ENCODE peak calls at places on chromosomes 13 and 19, in ten cellular contexts. J, U, X, I, L, M, Z, Y, W and A are unnamed samples.

GRCh38 chr19:35144600-35145436 is 1.8 kb downstream of the FXYD7 start:
- DNase-seq in J (peak; percentile 75), U (peak; percentile 91), X (no peak), I (peak; percentile 31), L (no peak), M (no peak), Z (peak; percentile 32), Y (peak; percentile 89), W (no peak), A (no peak)

GRCh38 chr13:50494110-50494509 is 349.4 kb downstream of the DLEU7 start:
- DNase-seq in J (no peak), U (no peak), X (no peak), I (no peak), L (no peak), M (no peak), Z (no peak), Y (no peak), W (no peak), A (no peak)

GRCh38 chr19:567296-567900 is 5.0 kb upstream of the BSG start:
- DNase-seq in J (no peak), U (no peak), X (no peak), I (no peak), L (no peak), M (no peak), Z (no peak), Y (no peak), W (no peak), A (no peak)

GRCh38 chr19:16259385-16260159 is 61.9 kb downstream of the AP1M1 start:
- DNase-seq in J (no peak), U (peak; percentile 93), X (no peak), I (no peak), L (no peak), M (peak; percentile 31), Z (no peak), Y (no peak), W (no peak), A (no peak)

GRCh38 chr19:45247136-45247535 is 1.9 kb upstream of the EXOC3L2 start:
- DNase-seq in J (no peak), U (no peak), X (no peak), I (no peak), L (no peak), M (no peak), Z (no peak), Y (no peak), W (no peak), A (no peak)

GRCh38 chr19:16197188-16197621 is 506 bp upstream of the AP1M1 start:
- DNase-seq in J (no peak), U (no peak), X (peak; percentile 42), I (no peak), L (no peak), M (no peak), Z (peak; percentile 58), Y (no peak), W (peak; percentile 92), A (no peak)

GRCh38 chr13:113546571-113547247 is 37.8 kb upstream of the TFDP1 start:
- DNase-seq in J (no peak), U (peak; percentile 91), X (peak; percentile 36), I (peak; percentile 12), L (no peak), M (no peak), Z (no peak), Y (no peak), W (peak; percentile 28), A (peak; percentile 66)

GRCh38 chr19:50858896-50859295 is 4.2 kb downstream of the KLK3 start:
- DNase-seq in J (no peak), U (no peak), X (no peak), I (no peak), L (no peak), M (no peak), Z (no peak), Y (peak; percentile 37), W (no peak), A (no peak)

GRCh38 chr13:79128158-79128557 is 277.9 kb downstream of the RBM26 start:
- DNase-seq in J (no peak), U (no peak), X (no peak), I (no peak), L (no peak), M (no peak), Z (peak; percentile 68), Y (peak; percentile 7), W (peak; percentile 18), A (no peak)

GRCh38 chr13:36736119-36736726 is 62.4 kb downstream of the SERTM1 start:
- DNase-seq in J (peak; percentile 25), U (no peak), X (no peak), I (peak; percentile 54), L (peak; percentile 31), M (no peak), Z (peak; percentile 80), Y (peak; percentile 83), W (peak; percentile 62), A (no peak)

GRCh38 chr19:48135411-48135810 is 24.8 kb upstream of the PLA2G4C start:
- DNase-seq in J (no peak), U (no peak), X (no peak), I (peak; percentile 17), L (no peak), M (no peak), Z (no peak), Y (peak; percentile 23), W (no peak), A (no peak)

GRCh38 chr19:50341091-50341564 is 12.0 kb upstream of the KCNC3 start:
- DNase-seq in J (no peak), U (no peak), X (no peak), I (no peak), L (no peak), M (no peak), Z (no peak), Y (no peak), W (no peak), A (no peak)

DNA sequence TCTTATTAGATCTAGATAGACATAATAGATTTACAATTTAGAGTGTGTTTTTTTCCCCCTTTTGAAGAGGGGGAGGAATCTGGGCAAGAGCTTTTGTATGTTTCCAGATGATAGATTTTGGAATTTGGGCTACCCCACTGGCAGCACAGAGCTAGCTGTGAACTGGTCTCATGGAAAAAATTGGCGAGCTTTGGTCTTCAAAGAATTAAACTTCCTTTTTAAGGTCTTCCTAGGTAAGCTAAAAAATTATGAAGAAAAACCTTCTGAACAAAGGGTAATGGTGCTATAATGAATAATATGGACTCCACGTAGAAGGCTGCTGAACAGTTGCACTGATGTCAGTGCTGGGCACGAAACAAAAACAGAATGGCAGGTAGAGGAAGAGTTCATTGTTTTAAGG is 109.3 kb downstream of the ZIC5 start:
- DNase-seq in J (no peak), U (no peak), X (no peak), I (no peak), L (no peak), M (no peak), Z (no peak), Y (no peak), W (no peak), A (no peak)
- H3K4me1 ChIP-seq in J (no peaks in the 10 kb centered on the region), U (no peaks in the 10 kb centered on the region), X (no peaks in the 10 kb centered on the region), I (no peaks in the 10 kb centered on the region), L (no peaks in the 10 kb centered on the region), M (no peaks in the 10 kb centered on the region), Z (no peaks in the 10 kb centered on the region), Y (no peaks in the 10 kb centered on the region), W (no peaks in the 10 kb centered on the region), A (no peaks in the 10 kb centered on the region)

DNA sequence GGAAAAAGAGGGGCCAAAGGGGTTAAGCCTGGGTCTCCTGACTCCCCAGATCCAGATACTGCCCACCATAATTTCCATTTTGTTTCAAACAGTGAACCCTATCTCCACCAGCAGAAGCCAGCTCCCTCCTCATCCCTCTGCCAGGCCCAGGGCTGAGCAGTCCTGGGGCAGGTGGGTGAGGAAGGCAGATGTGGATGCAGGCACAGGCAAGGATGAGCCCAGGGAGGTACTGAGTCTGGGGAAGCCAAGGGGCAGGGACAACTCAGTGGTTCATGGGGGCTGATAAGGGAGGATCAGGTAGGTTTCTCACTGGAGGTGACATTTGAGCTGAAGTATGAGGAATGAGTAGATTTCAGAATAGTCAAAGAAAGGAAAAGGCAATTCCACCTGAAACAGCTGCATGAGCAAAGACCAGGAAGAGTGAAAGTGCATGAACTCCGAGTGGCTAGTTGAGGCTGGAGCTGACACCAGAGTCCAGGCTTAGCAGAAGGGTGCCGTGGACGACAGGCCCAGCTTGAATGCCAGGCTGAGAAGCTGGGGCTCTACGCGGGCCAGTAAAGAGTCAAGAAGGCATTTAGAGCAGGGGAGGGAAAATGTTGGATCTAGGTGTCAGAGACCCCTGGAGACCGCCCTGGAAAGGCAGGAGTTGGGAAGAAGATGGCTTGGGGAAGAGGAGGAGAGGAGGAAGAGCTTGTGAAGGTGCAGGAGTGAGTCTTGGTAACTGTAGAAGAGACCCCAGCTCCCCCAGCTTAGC is 10.3 kb downstream of the CIC start:
- DNase-seq in J (no peak), U (no peak), X (no peak), I (peak; percentile 20), L (no peak), M (no peak), Z (no peak), Y (no peak), W (no peak), A (no peak)
- H3K4me1 ChIP-seq in J (peaks cover 27% of the 10 kb centered on the region), U (peaks cover 42% of the 10 kb centered on the region), X (peaks cover 6% of the 10 kb centered on the region), I (peaks cover 79% of the 10 kb centered on the region), L (peaks cover 59% of the 10 kb centered on the region), M (peaks cover 77% of the 10 kb centered on the region), Z (peaks cover 45% of the 10 kb centered on the region), Y (peaks cover 53% of the 10 kb centered on the region), W (peaks cover 46% of the 10 kb centered on the region), A (no peaks in the 10 kb centered on the region)

DNA sequence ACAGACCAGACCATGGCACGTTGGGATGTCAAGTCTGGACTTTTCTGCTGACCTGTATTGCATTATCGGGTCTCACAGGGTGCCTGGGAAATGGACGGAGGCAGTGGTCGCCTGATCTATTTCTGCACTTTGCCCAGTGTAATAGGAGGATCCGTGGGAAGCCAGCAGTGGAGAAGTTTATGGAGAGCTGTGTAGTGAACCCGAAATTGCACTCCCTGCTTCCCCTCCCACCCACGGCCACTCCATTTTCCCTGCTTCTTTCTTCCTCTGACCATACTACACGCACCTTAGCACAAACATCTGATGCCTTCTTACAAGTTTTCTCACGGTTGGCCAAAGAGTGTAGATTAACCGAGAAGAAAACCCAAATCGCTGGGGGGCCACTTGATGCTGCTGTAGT is 16.9 kb downstream of the EFNB2 start:
- DNase-seq in J (no peak), U (no peak), X (no peak), I (no peak), L (no peak), M (no peak), Z (no peak), Y (no peak), W (no peak), A (no peak)
- H3K4me1 ChIP-seq in J (no peaks in the 10 kb centered on the region), U (peaks cover 2% of the 10 kb centered on the region), X (no peaks in the 10 kb centered on the region), I (peaks cover 5% of the 10 kb centered on the region), L (peaks cover 34% of the 10 kb centered on the region), M (peaks cover 20% of the 10 kb centered on the region), Z (peaks cover 6% of the 10 kb centered on the region), Y (peaks cover 65% of the 10 kb centered on the region), W (peaks cover 8% of the 10 kb centered on the region), A (no peaks in the 10 kb centered on the region)

DNA sequence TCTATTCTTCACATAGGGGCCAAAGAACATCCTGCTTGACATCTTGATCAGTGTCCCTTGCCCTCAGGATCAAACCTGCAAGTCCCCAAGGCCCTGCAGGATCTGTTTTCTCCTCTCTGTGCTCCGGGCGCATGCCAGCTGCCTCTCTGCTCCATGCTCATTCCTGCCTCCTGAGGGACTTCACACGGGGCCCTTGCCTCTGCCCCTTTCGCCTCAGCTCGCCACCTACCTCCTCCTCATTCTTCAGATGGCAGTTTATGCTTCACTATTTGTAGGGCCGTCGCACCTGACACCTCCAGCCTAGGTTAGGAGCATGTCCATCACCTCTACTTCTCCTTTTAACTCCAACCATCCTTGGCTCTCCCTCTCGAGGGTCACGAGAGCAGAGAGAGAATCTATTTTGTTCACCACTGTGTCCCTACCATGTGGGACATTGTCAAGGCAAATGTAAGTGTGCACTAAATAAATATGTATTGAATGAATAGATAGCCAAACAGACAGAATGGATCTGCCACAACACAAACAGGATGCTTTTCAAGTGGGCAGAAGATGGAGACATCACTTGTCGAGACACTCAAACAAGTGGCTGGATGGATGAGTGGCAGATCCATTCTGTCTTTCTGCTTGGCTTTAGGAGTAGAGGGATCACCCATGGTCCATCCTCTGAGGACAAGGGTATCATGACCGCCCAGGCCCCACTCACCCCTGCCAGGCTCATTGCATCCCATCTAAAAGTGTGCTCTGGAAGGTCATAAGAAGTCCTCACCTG is 29.6 kb downstream of the ACTN4 start:
- DNase-seq in J (no peak), U (peak; percentile 36), X (no peak), I (no peak), L (no peak), M (no peak), Z (no peak), Y (no peak), W (no peak), A (no peak)
- H3K4me1 ChIP-seq in J (peaks cover 5% of the 10 kb centered on the region), U (peaks cover 69% of the 10 kb centered on the region), X (no peaks in the 10 kb centered on the region), I (peaks cover 91% of the 10 kb centered on the region), L (peaks cover 85% of the 10 kb centered on the region), M (peaks cover 69% of the 10 kb centered on the region), Z (peaks cover 32% of the 10 kb centered on the region), Y (peaks cover 61% of the 10 kb centered on the region), W (peaks cover 53% of the 10 kb centered on the region), A (peaks cover 92% of the 10 kb centered on the region)